ENCODE peak calls at places on chromosomes 6 and 20, in five cellular contexts. S is cardiac muscle cell, U is MM.1S, W is SJSA1, G is tibial nerve. K is an unnamed sample.

GRCh38 chr6:100171533-100172321 is 177.7 kb upstream of the MCHR2 start:
- DNase-seq in S (no peak), U (no peak), W (no peak), G (no peak), K (no peak)

GRCh38 chr6:81758221-81758620 is 5.7 kb upstream of the TENT5A start:
- DNase-seq in S (no peak), U (no peak), W (no peak), G (no peak), K (no peak)

GRCh38 chr6:119076173-119076965 is 2.1 kb downstream of the FAM184A start:
- DNase-seq in S (no peak), U (no peak), W (no peak), G (no peak), K (no peak)

GRCh38 chr6:130018830-130019795 is 732 bp downstream of the L3MBTL3 start:
- DNase-seq in S (peak; percentile 72), U (peak; percentile 39), W (no peak), G (no peak), K (no peak)

GRCh38 chr6:100685747-100686146 is 195.4 kb downstream of the ASCC3 start:
- DNase-seq in S (no peak), U (no peak), W (no peak), G (no peak), K (no peak)

GRCh38 chr6:19691465-19692167 is 145.6 kb upstream of the ID4 start:
- DNase-seq in S (peak; percentile 66), U (no peak), W (no peak), G (no peak), K (no peak)

GRCh38 chr6:168979254-168979653 is 274.4 kb downstream of the THBS2 start:
- DNase-seq in S (no peak), U (no peak), W (no peak), G (no peak), K (no peak)

GRCh38 chr6:38990475-38990874 is 58.1 kb upstream of the GLP1R start:
- DNase-seq in S (no peak), U (no peak), W (no peak), G (no peak), K (no peak)

GRCh38 chr20:31824125-31824485 is 4.9 kb downstream of the MYLK2 start:
- DNase-seq in S (no peak), U (no peak), W (no peak), G (no peak), K (no peak)

DNA sequence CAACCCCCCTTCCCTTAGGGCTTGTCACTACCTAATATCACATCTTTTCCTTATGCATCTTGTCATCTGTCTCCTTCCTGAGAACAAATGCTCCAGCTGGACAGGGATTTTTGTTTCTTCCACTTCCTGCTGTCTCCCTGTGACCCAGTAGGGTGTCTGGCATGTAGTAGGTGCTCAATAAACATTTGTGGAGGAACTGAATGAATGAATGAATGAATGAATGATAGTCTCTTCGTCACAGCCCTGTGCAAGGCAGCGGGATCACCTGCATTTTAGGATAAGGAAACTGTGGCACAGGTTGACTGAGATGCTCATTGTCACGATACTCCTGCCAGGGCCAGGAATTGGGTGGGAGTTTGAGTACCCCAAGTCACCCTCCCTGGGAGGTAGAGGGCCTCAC is 14.2 kb downstream of the LEMD2 start:
- DNase-seq in S (no peak), U (no peak), W (no peak), G (no peak), K (no peak)
- H3K36me3 ChIP-seq in S (peaks cover 60% of the 10 kb centered on the region), U (no peaks in the 10 kb centered on the region), W (peaks cover 78% of the 10 kb centered on the region), G (peaks cover 11% of the 10 kb centered on the region), K (peaks cover 55% of the 10 kb centered on the region)

GRCh38 chr6:34671362-34671761 is 25.2 kb downstream of the ILRUN start:
- DNase-seq in S (no peak), U (no peak), W (no peak), G (no peak), K (no peak)

GRCh38 chr6:34674268-34674639 is 22.3 kb downstream of the ILRUN start:
- DNase-seq in S (no peak), U (no peak), W (no peak), G (no peak), K (no peak)

GRCh38 chr6:34672657-34673043 is 23.9 kb downstream of the ILRUN start:
- DNase-seq in S (no peak), U (no peak), W (no peak), G (no peak), K (no peak)

GRCh38 chr6:34673079-34673478 is 23.5 kb downstream of the ILRUN start:
- DNase-seq in S (no peak), U (peak; percentile 56), W (no peak), G (no peak), K (no peak)

DNA sequence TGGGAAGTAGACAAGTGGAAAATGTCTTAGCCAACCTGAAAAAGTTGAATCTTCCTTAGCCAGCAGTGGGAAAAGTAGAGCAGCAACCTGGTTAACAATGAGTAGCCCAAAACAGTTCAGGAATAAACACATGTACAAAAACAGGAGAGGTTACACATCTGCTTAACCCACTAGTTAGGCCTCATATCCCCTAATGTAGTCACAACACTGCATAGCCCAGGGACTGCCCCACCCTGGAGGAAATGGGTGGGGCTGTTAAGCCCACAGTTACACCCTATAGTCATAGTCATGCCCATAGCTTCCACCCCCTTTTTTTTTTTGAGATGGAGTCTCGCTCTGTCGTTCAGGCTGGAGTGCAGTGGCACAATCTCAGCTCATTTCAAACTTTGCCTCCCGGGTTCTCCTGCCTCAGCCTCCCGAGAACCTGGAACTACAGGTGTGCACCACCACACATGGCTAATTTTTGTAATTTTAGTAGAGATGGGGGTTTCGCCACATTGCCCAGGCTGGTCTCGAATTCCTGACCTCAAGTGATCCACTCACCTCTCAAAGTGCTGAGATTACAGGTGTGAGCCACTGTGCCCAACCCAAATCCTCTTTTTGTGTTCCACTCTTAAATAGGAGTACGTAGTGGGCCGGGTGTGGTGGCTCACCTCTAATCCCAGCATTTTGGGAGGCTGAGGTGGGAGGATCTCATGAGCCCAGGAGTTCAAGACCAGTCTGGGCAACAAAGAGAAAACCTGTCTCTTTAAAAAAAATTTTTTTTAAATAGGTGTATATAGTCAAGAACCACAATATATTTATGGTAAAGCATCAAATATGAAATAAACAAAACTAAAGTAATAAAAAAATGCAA is 24.5 kb downstream of the ILRUN start:
- DNase-seq in S (no peak), U (peak; percentile 45), W (no peak), G (no peak), K (no peak)
- H3K4me3 ChIP-seq in S (no peak overlapping the region), U (no peak overlapping the region), W (no peak overlapping the region), G (no peak overlapping the region), K (no peak overlapping the region)

GRCh38 chr6:13303668-13304017 is 24.7 kb downstream of the TBC1D7 start:
- DNase-seq in S (peak; percentile 80), U (peak; percentile 81), W (no peak), G (peak; percentile 57), K (no peak)

GRCh38 chr6:13305256-13305650 is 23.1 kb downstream of the TBC1D7 start:
- DNase-seq in S (no peak), U (no peak), W (no peak), G (no peak), K (no peak)

GRCh38 chr6:13304580-13305255 is 23.6 kb downstream of the TBC1D7 start:
- DNase-seq in S (no peak), U (peak; percentile 59), W (no peak), G (no peak), K (no peak)

GRCh38 chr6:13302751-13303667 is 25.3 kb downstream of the TBC1D7 start:
- DNase-seq in S (no peak), U (peak; percentile 12), W (peak; percentile 89), G (no peak), K (peak; percentile 98)

GRCh38 chr6:13304101-13304500 is 24.2 kb downstream of the TBC1D7 start:
- DNase-seq in S (no peak), U (no peak), W (no peak), G (no peak), K (no peak)
- H3K36me3 ChIP-seq in S (peaks cover 24% of the 10 kb centered on the region), U (no peaks in the 10 kb centered on the region), W (peaks cover 45% of the 10 kb centered on the region), G (no peaks in the 10 kb centered on the region), K (peaks cover 3% of the 10 kb centered on the region)

GRCh38 chr6:150738092-150738625 is 127.3 kb upstream of the MTHFD1L start:
- DNase-seq in S (no peak), U (no peak), W (no peak), G (no peak), K (no peak)
- H3K4me3 ChIP-seq in S (no peak overlapping the region), U (no peak overlapping the region), W (no peak overlapping the region), G (no peak overlapping the region), K (no peak overlapping the region)

DNA sequence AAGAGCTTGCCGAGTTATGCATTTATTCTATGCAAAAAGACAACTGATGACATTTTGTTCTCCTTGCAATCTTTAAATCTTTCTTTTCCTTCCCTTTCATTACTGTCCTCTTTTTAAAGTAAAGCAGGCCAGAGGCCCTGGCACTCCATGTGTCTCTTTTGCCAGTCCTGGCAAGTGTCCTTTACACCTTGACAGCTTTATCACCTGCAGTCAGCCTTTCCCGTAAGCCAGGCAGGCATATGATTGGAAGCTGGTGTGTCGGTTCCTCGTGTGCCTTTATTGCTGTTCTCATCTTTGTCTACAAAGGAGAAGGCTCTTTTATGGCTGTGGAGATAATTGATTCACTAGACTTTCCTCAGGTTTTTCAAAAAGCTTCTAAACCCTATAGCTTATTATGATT is 162.3 kb upstream of the FBXL4 start:
- DNase-seq in S (peak; percentile 53), U (no peak), W (no peak), G (no peak), K (no peak)
- H3K36me3 ChIP-seq in S (no peaks in the 10 kb centered on the region), U (no peaks in the 10 kb centered on the region), W (no peaks in the 10 kb centered on the region), G (no peaks in the 10 kb centered on the region), K (no peaks in the 10 kb centered on the region)

K was measured in BJ.